ENCODE peak calls at places on chromosomes 2 and 18, in five cellular contexts. One of them, this sample, is unnamed. For H3K4me1, the result is how much of the 10 kb centered on the place peaks cover.

GRCh38 chr2:226338825-226339224 is 460.8 kb downstream of the IRS1 start:
- DNase-seq in psoas muscle: no peak
- DNase-seq in neuronal stem cell: no peak
- DNase-seq in upper lobe of right lung: no peak
- DNase-seq in left ventricle myocardium inferior: no peak
- DNase-seq in this sample: no peak

GRCh38 chr2:15793978-15794377 is 146.4 kb upstream of the MYCN start:
- DNase-seq in psoas muscle: no peak
- DNase-seq in neuronal stem cell: no peak
- DNase-seq in left ventricle myocardium inferior: no peak
- DNase-seq in upper lobe of right lung: no peak
- DNase-seq in this sample: no peak

GRCh38 chr18:35588995-35589394 is 7.5 kb downstream of the GALNT1 start:
- DNase-seq in neuronal stem cell: no peak
- DNase-seq in psoas muscle: no peak
- DNase-seq in left ventricle myocardium inferior: no peak
- DNase-seq in upper lobe of right lung: no peak
- DNase-seq in this sample: no peak

GRCh38 chr2:65389476-65389875 is 42.9 kb downstream of the SPRED2 start:
- DNase-seq in psoas muscle: no peak
- DNase-seq in neuronal stem cell: no peak
- DNase-seq in upper lobe of right lung: no peak
- DNase-seq in left ventricle myocardium inferior: no peak
- DNase-seq in this sample: no peak

GRCh38 chr2:134193006-134193405 is 60.9 kb upstream of the MGAT5 start:
- DNase-seq in left ventricle myocardium inferior: no peak
- DNase-seq in upper lobe of right lung: no peak
- DNase-seq in neuronal stem cell: no peak
- DNase-seq in psoas muscle: no peak
- DNase-seq in this sample: no peak

GRCh38 chr2:109350526-109350925 is 221.5 kb downstream of the SH3RF3 start:
- DNase-seq in upper lobe of right lung: no peak
- DNase-seq in neuronal stem cell: no peak
- DNase-seq in left ventricle myocardium inferior: no peak
- DNase-seq in psoas muscle: no peak
- DNase-seq in this sample: no peak

GRCh38 chr2:171069286-171069956 is 91.3 kb downstream of the TLK1 start:
- DNase-seq in neuronal stem cell: no peak
- DNase-seq in left ventricle myocardium inferior: no peak
- DNase-seq in upper lobe of right lung: no peak
- DNase-seq in psoas muscle: no peak
- DNase-seq in this sample: no peak

GRCh38 chr2:133817680-133818566 is 249.7 kb upstream of the NCKAP5 start:
- DNase-seq in left ventricle myocardium inferior: no peak
- DNase-seq in neuronal stem cell: no peak
- DNase-seq in upper lobe of right lung: no peak
- DNase-seq in psoas muscle: no peak
- DNase-seq in this sample: no peak

GRCh38 chr2:148965596-148966431 is 72.7 kb upstream of the LYPD6B start:
- DNase-seq in neuronal stem cell: no peak
- DNase-seq in left ventricle myocardium inferior: no peak
- DNase-seq in psoas muscle: no peak
- DNase-seq in upper lobe of right lung: no peak
- DNase-seq in this sample: no peak

GRCh38 chr2:218014706-218015685 is 12.2 kb upstream of the TNS1 start:
- DNase-seq in left ventricle myocardium inferior: no peak
- DNase-seq in neuronal stem cell: no peak
- DNase-seq in psoas muscle: no peak
- DNase-seq in upper lobe of right lung: no peak
- DNase-seq in this sample: no peak

GRCh38 chr2:121694398-121695178 is 42.1 kb downstream of the NIFK start:
- DNase-seq in left ventricle myocardium inferior: no peak
- DNase-seq in psoas muscle: no peak
- DNase-seq in upper lobe of right lung: no peak
- DNase-seq in neuronal stem cell: no peak
- DNase-seq in this sample: peak

GRCh38 chr2:200306719-200306968 is 151 bp downstream of the SPATS2L start:
- DNase-seq in neuronal stem cell: peak
- DNase-seq in left ventricle myocardium inferior: no peak
- DNase-seq in upper lobe of right lung: no peak
- DNase-seq in psoas muscle: no peak
- DNase-seq in this sample: no peak
- H3K4me1 ChIP-seq in neuronal stem cell: under half
- H3K4me1 ChIP-seq in left ventricle myocardium inferior: half or more
- H3K4me1 ChIP-seq in upper lobe of right lung: under half
- H3K4me1 ChIP-seq in psoas muscle: under half
- H3K4me1 ChIP-seq in this sample: under half

DNA sequence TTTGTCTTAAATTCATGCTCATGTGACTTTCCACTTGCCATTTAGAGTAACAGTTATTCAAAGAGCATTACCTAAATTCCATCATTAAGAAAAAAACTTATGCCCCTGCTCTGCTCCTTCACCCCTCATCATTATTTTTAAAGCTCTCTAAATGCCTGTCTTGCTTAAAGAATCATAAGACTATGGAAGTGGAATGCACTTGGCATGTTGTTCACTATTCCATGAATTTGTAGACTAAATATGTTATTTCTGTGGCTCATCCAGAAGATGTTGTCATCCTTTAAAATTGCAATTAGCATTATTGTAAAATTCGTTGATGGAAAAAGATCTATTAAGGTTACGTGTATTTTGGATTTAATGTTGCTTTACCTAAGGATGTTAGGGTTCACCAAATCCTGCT is 61.8 kb downstream of the FMNL2 start:
- DNase-seq in upper lobe of right lung: no peak
- DNase-seq in left ventricle myocardium inferior: no peak
- DNase-seq in psoas muscle: no peak
- DNase-seq in neuronal stem cell: no peak
- DNase-seq in this sample: no peak
- H3K4me1 ChIP-seq in upper lobe of right lung: under half
- H3K4me1 ChIP-seq in left ventricle myocardium inferior: under half
- H3K4me1 ChIP-seq in psoas muscle: half or more
- H3K4me1 ChIP-seq in neuronal stem cell: under half
- H3K4me1 ChIP-seq in this sample: under half

DNA sequence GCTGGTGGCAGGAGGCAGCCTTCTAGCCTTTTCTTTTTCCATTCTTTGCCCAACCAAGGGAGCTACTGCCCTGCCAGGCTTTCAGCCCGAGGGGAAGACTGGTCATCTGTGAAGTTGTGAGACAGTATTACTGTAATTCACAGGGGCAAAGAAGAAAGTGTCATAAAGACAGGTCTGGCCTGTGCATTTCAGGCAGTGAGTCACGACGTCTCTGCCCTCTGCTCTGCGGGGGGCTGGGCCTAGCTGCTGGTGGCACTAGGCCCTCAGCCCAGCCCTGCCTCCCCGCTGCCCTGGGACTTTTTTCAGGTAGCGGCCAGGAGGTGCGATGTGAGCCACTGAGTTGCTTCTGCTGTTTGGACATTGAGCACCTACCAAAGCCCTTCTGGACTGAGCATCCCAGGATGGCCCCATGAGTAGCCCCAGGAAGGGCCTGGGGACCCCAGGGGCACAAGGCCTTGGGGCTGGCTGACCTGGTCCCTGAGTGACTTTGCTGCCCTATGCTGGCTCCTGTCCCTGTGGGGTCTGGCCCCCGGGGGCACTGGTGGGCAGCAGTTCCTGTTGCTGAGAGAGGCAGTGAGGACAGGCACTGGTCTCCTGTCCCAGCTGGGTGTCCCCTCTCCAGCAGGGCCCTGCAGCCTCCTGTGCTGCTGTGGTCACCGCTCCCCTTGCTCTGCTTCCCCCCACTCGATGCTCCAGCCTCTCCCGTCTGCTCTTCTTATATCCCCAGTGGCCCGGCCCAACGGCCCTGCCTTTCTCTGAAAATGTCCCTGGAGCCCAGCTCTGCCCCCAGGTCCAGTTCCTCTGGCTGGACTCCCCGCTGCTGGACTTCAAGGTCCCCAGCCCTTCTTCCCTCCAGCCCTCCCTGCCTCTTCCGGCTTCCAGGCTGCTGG is 7.0 kb downstream of the INHBB start:
- DNase-seq in neuronal stem cell: no peak
- DNase-seq in left ventricle myocardium inferior: no peak
- DNase-seq in upper lobe of right lung: no peak
- DNase-seq in psoas muscle: no peak
- DNase-seq in this sample: no peak
- H3K4me1 ChIP-seq in neuronal stem cell: under half
- H3K4me1 ChIP-seq in left ventricle myocardium inferior: under half
- H3K4me1 ChIP-seq in upper lobe of right lung: under half
- H3K4me1 ChIP-seq in psoas muscle: under half
- H3K4me1 ChIP-seq in this sample: under half

DNA sequence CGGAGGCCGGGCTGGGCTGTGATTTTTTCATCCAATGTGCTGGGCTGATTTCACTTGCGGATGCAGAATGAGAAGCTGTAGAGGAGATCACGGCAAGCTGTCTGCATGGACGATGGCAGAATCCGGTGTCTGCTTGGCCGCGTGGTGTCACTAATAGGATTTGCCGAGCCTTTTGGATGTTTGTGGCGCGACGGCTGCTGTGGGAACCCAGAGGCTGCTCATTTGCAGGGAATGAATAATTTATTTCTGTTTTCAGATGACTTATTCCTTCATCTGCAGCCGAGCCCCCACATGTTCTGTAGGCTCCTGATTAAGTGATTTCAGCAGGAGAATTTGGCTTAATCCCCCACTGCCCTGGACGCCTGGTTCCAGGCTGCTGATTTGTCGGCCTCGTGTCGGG is 62.6 kb downstream of the ODC1 start:
- DNase-seq in neuronal stem cell: no peak
- DNase-seq in psoas muscle: no peak
- DNase-seq in left ventricle myocardium inferior: no peak
- DNase-seq in upper lobe of right lung: no peak
- DNase-seq in this sample: no peak
- H3K4me1 ChIP-seq in neuronal stem cell: under half
- H3K4me1 ChIP-seq in psoas muscle: under half
- H3K4me1 ChIP-seq in left ventricle myocardium inferior: half or more
- H3K4me1 ChIP-seq in upper lobe of right lung: half or more
- H3K4me1 ChIP-seq in this sample: under half

DNA sequence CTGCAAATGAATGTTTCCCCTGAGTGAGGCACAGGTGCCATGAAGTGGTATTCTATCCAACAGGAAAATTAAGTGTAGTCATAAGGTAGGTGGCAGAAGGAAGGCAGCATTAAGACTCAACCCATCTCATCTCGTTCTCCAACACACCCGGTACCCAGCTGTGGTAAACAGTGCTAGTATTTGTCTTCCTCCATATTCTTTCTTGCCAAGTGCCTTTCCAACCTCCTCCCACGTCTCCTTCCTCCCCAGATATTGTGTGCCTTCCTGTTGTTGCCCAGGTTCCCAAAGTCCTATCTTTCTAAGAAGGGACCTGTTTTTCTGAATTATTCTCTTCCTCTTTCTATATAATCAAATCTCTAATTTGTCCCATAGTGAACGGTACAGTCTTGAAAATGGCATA is 83.5 kb downstream of the CRIM1 start:
- DNase-seq in left ventricle myocardium inferior: no peak
- DNase-seq in upper lobe of right lung: no peak
- DNase-seq in psoas muscle: no peak
- DNase-seq in neuronal stem cell: no peak
- DNase-seq in this sample: no peak
- H3K4me1 ChIP-seq in left ventricle myocardium inferior: under half
- H3K4me1 ChIP-seq in upper lobe of right lung: under half
- H3K4me1 ChIP-seq in psoas muscle: under half
- H3K4me1 ChIP-seq in neuronal stem cell: under half
- H3K4me1 ChIP-seq in this sample: half or more

DNA sequence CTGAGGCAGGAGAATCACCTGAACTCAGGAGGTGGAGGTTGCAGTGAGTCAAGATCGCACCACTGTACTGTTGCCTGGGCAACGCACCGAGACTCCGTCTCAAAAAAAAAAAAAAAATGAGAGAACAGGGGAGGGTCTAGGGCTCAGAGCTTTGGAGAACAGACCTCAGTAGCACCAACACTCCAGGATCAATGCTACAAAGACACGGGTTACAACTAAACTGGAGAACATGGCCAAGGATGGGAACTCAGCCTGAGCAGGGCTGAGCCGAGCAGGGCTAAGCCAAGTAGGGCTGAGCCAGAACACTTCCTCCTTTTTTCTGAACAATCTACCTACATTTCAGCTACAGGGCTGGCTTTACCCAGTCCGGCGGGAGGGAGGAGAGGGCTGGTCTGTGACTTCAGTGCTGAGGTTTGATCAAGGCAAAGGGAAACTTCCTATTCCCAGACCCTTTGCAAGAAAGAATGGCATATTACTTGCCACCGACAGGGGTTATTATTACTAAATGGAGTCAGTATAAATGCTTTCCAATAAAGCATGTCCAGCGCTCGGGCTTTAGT is 2.9 kb upstream of the CASP8 start:
- DNase-seq in neuronal stem cell: no peak
- DNase-seq in left ventricle myocardium inferior: peak
- DNase-seq in upper lobe of right lung: peak
- DNase-seq in psoas muscle: peak
- DNase-seq in this sample: no peak
- H3K4me1 ChIP-seq in neuronal stem cell: under half
- H3K4me1 ChIP-seq in left ventricle myocardium inferior: under half
- H3K4me1 ChIP-seq in upper lobe of right lung: half or more
- H3K4me1 ChIP-seq in psoas muscle: under half
- H3K4me1 ChIP-seq in this sample: under half

GRCh38 chr2:144715992-144716391 is 196.1 kb upstream of the ZEB2 start:
- DNase-seq in left ventricle myocardium inferior: no peak
- DNase-seq in neuronal stem cell: no peak
- DNase-seq in psoas muscle: no peak
- DNase-seq in upper lobe of right lung: no peak
- DNase-seq in this sample: no peak

GRCh38 chr2:144711084-144711483 is 191.2 kb upstream of the ZEB2 start:
- DNase-seq in neuronal stem cell: no peak
- DNase-seq in left ventricle myocardium inferior: no peak
- DNase-seq in psoas muscle: no peak
- DNase-seq in upper lobe of right lung: no peak
- DNase-seq in this sample: no peak

GRCh38 chr2:144712277-144712944 is 192.5 kb upstream of the ZEB2 start:
- DNase-seq in left ventricle myocardium inferior: no peak
- DNase-seq in psoas muscle: no peak
- DNase-seq in upper lobe of right lung: no peak
- DNase-seq in neuronal stem cell: no peak
- DNase-seq in this sample: no peak

GRCh38 chr2:144711546-144712276 is 191.8 kb upstream of the ZEB2 start:
- DNase-seq in left ventricle myocardium inferior: no peak
- DNase-seq in neuronal stem cell: no peak
- DNase-seq in upper lobe of right lung: no peak
- DNase-seq in psoas muscle: no peak
- DNase-seq in this sample: no peak

DNA sequence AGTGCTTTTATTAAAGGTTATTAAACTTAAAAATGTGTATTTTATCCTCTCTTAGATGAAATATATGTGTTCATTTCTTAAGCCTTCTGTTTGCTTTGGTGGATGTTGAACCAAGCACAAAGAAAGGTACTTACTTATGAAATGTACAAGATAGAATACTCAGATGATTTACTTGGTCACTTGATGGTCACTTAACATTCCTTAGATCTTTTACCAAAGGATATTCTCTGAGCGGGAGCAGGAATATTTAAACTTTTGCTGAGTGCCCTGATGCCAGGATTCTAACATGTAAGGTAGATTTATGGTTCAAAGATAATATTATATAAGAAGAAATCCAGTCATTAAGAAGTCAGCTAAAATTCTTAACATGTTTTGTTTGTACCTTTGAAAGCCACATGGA is 193.5 kb upstream of the ZEB2 start:
- DNase-seq in psoas muscle: no peak
- DNase-seq in neuronal stem cell: no peak
- DNase-seq in left ventricle myocardium inferior: no peak
- DNase-seq in upper lobe of right lung: no peak
- DNase-seq in this sample: no peak
- H3K4me1 ChIP-seq in psoas muscle: under half
- H3K4me1 ChIP-seq in neuronal stem cell: under half
- H3K4me1 ChIP-seq in left ventricle myocardium inferior: under half
- H3K4me1 ChIP-seq in upper lobe of right lung: under half
- H3K4me1 ChIP-seq in this sample: under half